ENCODE peak calls at places on chromosomes 11 and 22, in four cellular contexts. One of them, this sample, is unnamed.

GRCh38 chr22:33129621-33130020 is 71.4 kb upstream of the SYN3 start:
- DNase-seq in suprapubic skin: no peak
- DNase-seq in SK-N-SH: no peak
- DNase-seq in sigmoid colon: no peak
- DNase-seq in this sample: no peak

GRCh38 chr11:41379084-41379483 is 80.4 kb downstream of the LRRC4C start:
- DNase-seq in suprapubic skin: no peak
- DNase-seq in SK-N-SH: no peak
- DNase-seq in sigmoid colon: no peak
- DNase-seq in this sample: no peak

GRCh38 chr11:64918056-64918455 is 1.0 kb upstream of the ATG2A start:
- DNase-seq in suprapubic skin: no peak
- DNase-seq in SK-N-SH: no peak
- DNase-seq in sigmoid colon: peak; percentile 60
- DNase-seq in this sample: no peak

GRCh38 chr11:27255447-27255828 is 107.6 kb downstream of the CCDC34 start:
- DNase-seq in suprapubic skin: no peak
- DNase-seq in SK-N-SH: no peak
- DNase-seq in sigmoid colon: no peak
- DNase-seq in this sample: no peak

GRCh38 chr11:105132716-105133511 is 6.7 kb downstream of the CARD18 start:
- DNase-seq in suprapubic skin: no peak
- DNase-seq in SK-N-SH: no peak
- DNase-seq in sigmoid colon: no peak
- DNase-seq in this sample: no peak

GRCh38 chr11:34680206-34680605 is 59.3 kb downstream of the EHF start:
- DNase-seq in suprapubic skin: no peak
- DNase-seq in SK-N-SH: no peak
- DNase-seq in sigmoid colon: no peak
- DNase-seq in this sample: no peak

GRCh38 chr11:61489833-61490585 is 18.5 kb upstream of the LRRC10B start:
- DNase-seq in suprapubic skin: no peak
- DNase-seq in SK-N-SH: peak; percentile 80
- DNase-seq in sigmoid colon: no peak
- DNase-seq in this sample: no peak

GRCh38 chr22:36964110-36964509 is 50.7 kb downstream of the CSF2RB start:
- DNase-seq in suprapubic skin: no peak
- DNase-seq in SK-N-SH: no peak
- DNase-seq in sigmoid colon: no peak
- DNase-seq in this sample: no peak

GRCh38 chr22:31635638-31636306 is 26.2 kb downstream of the PISD start:
- DNase-seq in suprapubic skin: no peak
- DNase-seq in SK-N-SH: no peak
- DNase-seq in sigmoid colon: no peak
- DNase-seq in this sample: no peak

GRCh38 chr11:8311366-8311765 is 47.7 kb upstream of the LMO1 start:
- DNase-seq in suprapubic skin: no peak
- DNase-seq in SK-N-SH: no peak
- DNase-seq in sigmoid colon: peak; percentile 42
- DNase-seq in this sample: no peak

GRCh38 chr22:20034143-20034542 is 13.2 kb downstream of the TANGO2 start:
- DNase-seq in suprapubic skin: no peak
- DNase-seq in SK-N-SH: no peak
- DNase-seq in sigmoid colon: no peak
- DNase-seq in this sample: no peak

GRCh38 chr22:36816635-36817428 is at the start of gene PVALB:
- DNase-seq in suprapubic skin: no peak
- DNase-seq in SK-N-SH: peak; percentile 91
- DNase-seq in sigmoid colon: no peak
- DNase-seq in this sample: no peak

GRCh38 chr11:67354314-67355022 is 1.1 kb upstream of the POLD4 start:
- DNase-seq in suprapubic skin: peak; percentile 81
- DNase-seq in SK-N-SH: no peak
- DNase-seq in sigmoid colon: peak; percentile 81
- DNase-seq in this sample: peak; percentile 90

GRCh38 chr11:22703561-22703960 is 37.1 kb downstream of the GAS2 start:
- DNase-seq in suprapubic skin: no peak
- DNase-seq in SK-N-SH: no peak
- DNase-seq in sigmoid colon: no peak
- DNase-seq in this sample: no peak

GRCh38 chr11:91664521-91664920 is 560.1 kb upstream of the FAT3 start:
- DNase-seq in suprapubic skin: no peak
- DNase-seq in SK-N-SH: no peak
- DNase-seq in sigmoid colon: no peak
- DNase-seq in this sample: no peak

GRCh38 chr11:9613830-9614762 is 40.6 kb downstream of the WEE1 start:
- DNase-seq in suprapubic skin: peak; percentile 92
- DNase-seq in SK-N-SH: peak; percentile 82
- DNase-seq in sigmoid colon: peak; percentile 88
- DNase-seq in this sample: peak; percentile 91
- TF ChIP-seq POLR2AphosphoS5 in suprapubic skin: no peak
- TF ChIP-seq POLR2AphosphoS5 in SK-N-SH: no peak
- TF ChIP-seq POLR2AphosphoS5 in sigmoid colon: peak; percentile 71
- TF ChIP-seq POLR2AphosphoS5 in this sample: peak; percentile 70

GRCh38 chr11:1076061-1076665 is 1.5 kb downstream of the MUC2 start:
- DNase-seq in suprapubic skin: no peak
- DNase-seq in SK-N-SH: no peak
- DNase-seq in sigmoid colon: peak; percentile 34
- DNase-seq in this sample: no peak
- H3K27ac ChIP-seq in suprapubic skin: no peak overlapping the region
- H3K27ac ChIP-seq in SK-N-SH: no peak overlapping the region
- H3K27ac ChIP-seq in sigmoid colon: no peak overlapping the region
- H3K27ac ChIP-seq in this sample: peak overlapping the region; percentile 67

GRCh38 chr22:24155597-24156145 is 25.6 kb upstream of the SUSD2 start:
- DNase-seq in suprapubic skin: peak; percentile 84
- DNase-seq in SK-N-SH: peak; percentile 85
- DNase-seq in sigmoid colon: peak; percentile 94
- DNase-seq in this sample: peak; percentile 77

GRCh38 chr22:24156146-24156914 is 25.0 kb upstream of the SUSD2 start:
- DNase-seq in suprapubic skin: no peak
- DNase-seq in SK-N-SH: peak; percentile 82
- DNase-seq in sigmoid colon: no peak
- DNase-seq in this sample: peak; percentile 54

GRCh38 chr22:24153959-24154358 is 27.3 kb upstream of the SUSD2 start:
- DNase-seq in suprapubic skin: no peak
- DNase-seq in SK-N-SH: no peak
- DNase-seq in sigmoid colon: no peak
- DNase-seq in this sample: no peak

GRCh38 chr22:24153353-24153752 is 27.9 kb upstream of the SUSD2 start:
- DNase-seq in suprapubic skin: no peak
- DNase-seq in SK-N-SH: no peak
- DNase-seq in sigmoid colon: no peak
- DNase-seq in this sample: peak; percentile 39

GRCh38 chr22:24154826-24155225 is 26.5 kb upstream of the SUSD2 start:
- DNase-seq in suprapubic skin: no peak
- DNase-seq in SK-N-SH: no peak
- DNase-seq in sigmoid colon: no peak
- DNase-seq in this sample: no peak
- H3K4me1 ChIP-seq in suprapubic skin: peaks cover 35% of the 10 kb centered on the region
- H3K4me1 ChIP-seq in SK-N-SH: peaks cover 30% of the 10 kb centered on the region
- H3K4me1 ChIP-seq in sigmoid colon: peaks cover 36% of the 10 kb centered on the region
- H3K4me1 ChIP-seq in this sample: peaks cover 47% of the 10 kb centered on the region

GRCh38 chr22:17137226-17137625 is 16.1 kb upstream of the TMEM121B start:
- DNase-seq in suprapubic skin: peak; percentile 41
- DNase-seq in SK-N-SH: no peak
- DNase-seq in sigmoid colon: peak; percentile 38
- DNase-seq in this sample: no peak

GRCh38 chr22:17137861-17138425 is 16.8 kb upstream of the TMEM121B start:
- DNase-seq in suprapubic skin: peak; percentile 25
- DNase-seq in SK-N-SH: no peak
- DNase-seq in sigmoid colon: peak; percentile 48
- DNase-seq in this sample: no peak

GRCh38 chr22:17138451-17139042 is 17.4 kb upstream of the TMEM121B start:
- DNase-seq in suprapubic skin: peak; percentile 30
- DNase-seq in SK-N-SH: no peak
- DNase-seq in sigmoid colon: no peak
- DNase-seq in this sample: no peak

GRCh38 chr22:17140826-17141771 is 18.0 kb downstream of the HDHD5 start:
- DNase-seq in suprapubic skin: peak; percentile 46
- DNase-seq in SK-N-SH: no peak
- DNase-seq in sigmoid colon: peak; percentile 18
- DNase-seq in this sample: no peak

GRCh38 chr22:17140022-17140421 is 18.9 kb upstream of the TMEM121B start:
- DNase-seq in suprapubic skin: peak; percentile 17
- DNase-seq in SK-N-SH: no peak
- DNase-seq in sigmoid colon: no peak
- DNase-seq in this sample: no peak
- TF ChIP-seq POLR2AphosphoS5 in suprapubic skin: no peak
- TF ChIP-seq POLR2AphosphoS5 in SK-N-SH: no peak
- TF ChIP-seq POLR2AphosphoS5 in sigmoid colon: no peak
- TF ChIP-seq POLR2AphosphoS5 in this sample: no peak

DNA sequence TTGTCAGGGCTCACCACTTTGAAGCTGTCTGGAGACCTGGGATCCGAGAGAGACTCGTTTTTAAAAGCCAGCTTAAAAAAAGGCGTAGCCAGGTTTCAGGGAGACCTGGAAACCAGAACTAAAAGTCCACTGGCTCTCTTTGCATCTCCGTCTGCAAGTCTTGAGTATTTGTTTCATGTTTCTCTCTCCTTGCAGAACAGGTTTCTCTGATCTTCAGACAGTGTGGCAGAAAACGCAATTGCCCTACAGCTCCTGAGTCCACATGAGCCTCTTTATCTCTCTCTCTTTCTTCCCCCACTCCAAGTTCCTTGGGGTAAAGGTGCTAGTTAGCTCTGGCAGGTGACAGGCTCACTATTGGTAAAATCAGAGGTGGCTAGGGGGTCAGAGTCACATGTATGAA is 67.0 kb upstream of the AMPD3 start:
- DNase-seq in suprapubic skin: no peak
- DNase-seq in SK-N-SH: no peak
- DNase-seq in sigmoid colon: no peak
- DNase-seq in this sample: no peak
- H3K27ac ChIP-seq in suprapubic skin: peak overlapping the region; percentile 75
- H3K27ac ChIP-seq in SK-N-SH: no peak overlapping the region
- H3K27ac ChIP-seq in sigmoid colon: peak overlapping the region; percentile 77
- H3K27ac ChIP-seq in this sample: peak overlapping the region; percentile 68

DNA sequence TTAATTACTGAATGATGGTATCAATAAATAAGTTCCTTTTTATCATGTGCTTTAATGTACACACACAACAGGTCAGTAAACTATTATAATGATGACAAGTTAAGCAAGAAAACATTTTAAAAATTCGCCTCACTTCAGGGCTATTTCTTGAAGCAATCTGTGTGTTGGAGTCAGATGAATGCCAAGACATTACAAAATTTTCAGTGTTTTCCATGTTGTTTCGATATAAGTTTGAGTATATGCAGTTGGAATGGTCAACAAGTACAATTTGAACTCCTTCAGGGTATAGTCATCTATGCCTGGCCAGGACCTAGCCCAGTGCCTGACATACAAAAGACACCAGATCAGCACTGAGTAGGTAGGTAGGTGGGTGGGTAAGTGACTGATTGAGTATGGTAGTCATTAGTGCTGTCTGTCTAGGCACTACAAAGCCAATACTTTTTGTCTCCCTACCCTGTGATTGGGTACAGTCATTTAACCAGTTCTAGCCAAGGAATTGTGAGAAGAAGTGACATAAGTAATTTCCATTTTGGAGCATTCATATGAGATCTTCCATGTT is 7.5 kb downstream of the PRCP start:
- DNase-seq in suprapubic skin: no peak
- DNase-seq in SK-N-SH: no peak
- DNase-seq in sigmoid colon: no peak
- DNase-seq in this sample: no peak
- H3K4me1 ChIP-seq in suprapubic skin: peaks cover 14% of the 10 kb centered on the region
- H3K4me1 ChIP-seq in SK-N-SH: no peaks in the 10 kb centered on the region
- H3K4me1 ChIP-seq in sigmoid colon: peaks cover 2% of the 10 kb centered on the region
- H3K4me1 ChIP-seq in this sample: peaks cover 21% of the 10 kb centered on the region

DNA sequence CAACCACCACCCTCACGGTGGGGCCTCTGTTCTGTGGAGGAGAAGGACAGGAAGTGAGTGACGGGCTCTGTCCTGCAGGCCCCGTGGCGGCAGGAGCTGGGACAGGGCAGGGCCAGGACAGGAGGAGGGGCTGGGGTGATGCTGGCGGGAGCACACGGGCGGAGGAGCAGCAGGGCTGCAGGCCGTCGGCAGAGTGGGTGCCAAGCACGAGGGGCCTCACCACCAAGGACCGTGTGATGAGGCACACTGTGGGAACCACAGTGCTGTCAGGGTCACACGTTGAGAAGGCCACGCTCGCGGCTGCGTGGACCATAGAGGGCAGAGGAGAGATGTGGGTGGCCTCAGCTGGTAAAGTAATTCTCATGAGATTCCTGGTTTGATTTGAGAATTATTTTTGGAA is 8.5 kb downstream of the SCO2 start:
- DNase-seq in suprapubic skin: no peak
- DNase-seq in SK-N-SH: no peak
- DNase-seq in sigmoid colon: no peak
- DNase-seq in this sample: no peak
- TF ChIP-seq POLR2AphosphoS5 in suprapubic skin: no peak
- TF ChIP-seq POLR2AphosphoS5 in SK-N-SH: no peak
- TF ChIP-seq POLR2AphosphoS5 in sigmoid colon: no peak
- TF ChIP-seq POLR2AphosphoS5 in this sample: no peak